ENCODE peak calls at places on chromosomes 3 and 15, in six cellular contexts. M, I, A, H, L and U are unnamed samples. For H3K4me1, the result is how much of the 10 kb centered on the place peaks cover.

GRCh38 chr3:146222204-146223046 is 28.5 kb downstream of the PLSCR4 start:
- DNase-seq in M (no peak), I (no peak), A (no peak), H (no peak), L (no peak), U (no peak)

GRCh38 chr15:70512772-70513362 is 250.5 kb downstream of the UACA start:
- DNase-seq in M (peak), I (no peak), A (no peak), H (peak), L (no peak), U (no peak)

GRCh38 chr3:21073561-21073960 is 677.4 kb downstream of the ZNF385D start:
- DNase-seq in M (no peak), I (no peak), A (no peak), H (no peak), L (no peak), U (no peak)

GRCh38 chr15:93152951-93153350 is 63.9 kb upstream of the RGMA start:
- DNase-seq in M (peak), I (peak), A (no peak), H (no peak), L (peak), U (peak)

GRCh38 chr3:128236667-128237066 is 83.4 kb downstream of the EEFSEC start:
- DNase-seq in M (no peak), I (no peak), A (no peak), H (no peak), L (no peak), U (no peak)

GRCh38 chr3:116341916-116342315 is 103.4 kb downstream of the LSAMP start:
- DNase-seq in M (peak), I (no peak), A (no peak), H (no peak), L (no peak), U (no peak)

GRCh38 chr15:95087253-95087609 is 855.9 kb downstream of the MCTP2 start:
- DNase-seq in M (no peak), I (no peak), A (no peak), H (no peak), L (no peak), U (no peak)

GRCh38 chr15:90268415-90268814 is 2.9 kb downstream of the NGRN start:
- DNase-seq in M (no peak), I (no peak), A (no peak), H (no peak), L (no peak), U (no peak)

GRCh38 chr3:142981108-142981507 is 17.6 kb upstream of the PAQR9 start:
- DNase-seq in M (peak), I (no peak), A (no peak), H (no peak), L (no peak), U (no peak)

DNA sequence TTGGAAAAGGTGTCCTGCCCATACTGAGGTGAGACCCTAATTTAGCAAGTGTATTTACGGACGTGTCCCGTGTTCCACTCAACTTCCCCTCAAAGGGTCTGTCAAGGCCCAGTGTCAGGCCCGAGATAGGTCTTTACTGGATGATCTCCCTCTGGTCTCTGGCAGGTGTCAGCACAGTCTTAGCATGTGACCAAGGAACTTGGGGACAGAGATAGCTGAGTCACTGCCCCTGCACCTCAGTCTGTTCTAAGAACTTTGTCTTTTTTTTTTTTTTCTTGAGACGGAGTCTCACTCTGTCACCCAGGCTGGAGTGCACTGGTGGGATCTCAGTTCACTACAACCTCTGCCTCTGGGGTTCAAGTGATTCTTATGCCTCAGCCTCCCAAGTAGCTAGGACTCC is 32.1 kb upstream of the ALPK3 start:
- DNase-seq in M (no peak), I (no peak), A (no peak), H (no peak), L (no peak), U (no peak)
- H3K27ac ChIP-seq in M (no peak), I (no peak), A (no peak), H (no peak), L (peak), U (peak)

DNA sequence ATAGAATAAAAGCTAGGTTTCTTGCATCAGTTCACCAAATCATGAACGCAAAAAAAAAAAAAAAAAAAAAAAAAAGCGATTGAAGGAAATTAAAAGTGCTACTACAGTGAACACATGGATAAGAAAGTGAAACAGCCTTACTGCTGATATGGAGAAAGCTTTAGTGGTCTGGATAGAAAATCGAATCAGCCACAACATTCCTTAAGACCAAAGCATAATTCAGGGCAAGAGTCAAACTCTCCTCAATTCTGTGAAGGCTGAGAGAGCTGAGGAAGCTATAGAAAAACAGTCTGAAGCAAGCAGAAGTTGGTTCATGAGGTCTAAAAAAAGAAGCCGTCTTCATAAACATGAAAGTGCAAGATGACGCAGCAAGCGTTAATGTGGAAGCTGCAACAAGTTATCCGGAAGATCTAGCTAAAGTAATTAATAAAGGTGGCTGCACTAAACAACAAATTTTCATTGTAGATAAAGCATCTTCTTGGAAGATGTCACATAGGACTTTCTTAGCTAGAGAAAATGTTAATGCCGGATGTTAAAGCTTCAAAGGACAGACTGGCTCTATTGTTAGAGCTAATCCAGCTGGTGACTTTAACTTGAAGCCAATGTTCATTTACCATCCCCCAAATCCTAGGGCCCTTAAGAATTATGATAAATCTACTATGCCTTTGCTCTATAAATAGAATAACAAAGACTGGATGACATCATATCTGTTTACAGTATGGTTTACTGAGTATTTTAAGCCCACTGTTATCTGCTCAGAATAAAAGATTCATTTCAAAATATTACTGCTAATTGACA is 19.2 kb downstream of the P3H2 start:
- DNase-seq in M (no peak), I (no peak), A (no peak), H (no peak), L (no peak), U (no peak)
- H3K4me3 ChIP-seq in M (no peak), I (peak), A (no peak), H (no peak), L (peak), U (peak)

DNA sequence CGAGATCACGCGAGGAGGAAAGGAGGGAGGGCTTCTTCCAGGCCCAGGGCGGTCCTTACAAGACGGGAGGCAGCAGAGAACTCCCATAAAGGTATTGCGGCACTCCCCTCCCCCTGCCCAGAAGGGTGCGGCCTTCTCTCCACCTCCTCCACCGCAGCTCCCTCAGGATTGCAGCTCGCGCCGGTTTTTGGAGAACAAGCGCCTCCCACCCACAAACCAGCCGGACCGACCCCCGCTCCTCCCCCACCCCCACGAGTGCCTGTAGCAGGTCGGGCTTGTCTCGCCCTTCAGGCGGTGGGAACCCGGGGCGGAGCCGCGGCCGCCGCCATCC is 1.1 kb upstream of the SETD5 start:
- DNase-seq in M (peak), I (peak), A (peak), H (peak), L (no peak), U (no peak)
- H3K4me1 ChIP-seq in M (under half), I (half or more), A (under half), H (half or more), L (half or more), U (half or more)

DNA sequence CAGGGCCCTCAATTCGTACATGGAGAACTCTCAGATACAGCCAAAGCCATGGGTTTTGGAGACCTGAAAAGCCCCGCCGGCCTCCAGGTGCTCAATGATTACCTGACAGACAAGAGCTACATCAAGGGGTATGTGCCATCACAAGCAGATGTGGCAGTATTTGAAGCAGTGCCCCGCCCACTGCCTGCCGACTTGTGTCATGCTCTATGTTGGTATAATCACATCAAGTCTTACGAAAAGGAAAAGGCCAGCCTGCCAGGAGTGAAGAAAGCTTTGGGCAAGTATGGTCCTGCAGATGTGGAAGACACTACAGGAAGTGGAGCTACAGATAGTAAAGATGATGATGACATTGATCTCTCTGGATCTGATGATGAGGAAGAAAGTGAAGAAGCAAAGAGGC is 23.5 kb downstream of the MYO5A start:
- DNase-seq in M (no peak), I (peak), A (no peak), H (no peak), L (no peak), U (peak)
- H3K27ac ChIP-seq in M (no peak), I (peak), A (no peak), H (no peak), L (no peak), U (no peak)

DNA sequence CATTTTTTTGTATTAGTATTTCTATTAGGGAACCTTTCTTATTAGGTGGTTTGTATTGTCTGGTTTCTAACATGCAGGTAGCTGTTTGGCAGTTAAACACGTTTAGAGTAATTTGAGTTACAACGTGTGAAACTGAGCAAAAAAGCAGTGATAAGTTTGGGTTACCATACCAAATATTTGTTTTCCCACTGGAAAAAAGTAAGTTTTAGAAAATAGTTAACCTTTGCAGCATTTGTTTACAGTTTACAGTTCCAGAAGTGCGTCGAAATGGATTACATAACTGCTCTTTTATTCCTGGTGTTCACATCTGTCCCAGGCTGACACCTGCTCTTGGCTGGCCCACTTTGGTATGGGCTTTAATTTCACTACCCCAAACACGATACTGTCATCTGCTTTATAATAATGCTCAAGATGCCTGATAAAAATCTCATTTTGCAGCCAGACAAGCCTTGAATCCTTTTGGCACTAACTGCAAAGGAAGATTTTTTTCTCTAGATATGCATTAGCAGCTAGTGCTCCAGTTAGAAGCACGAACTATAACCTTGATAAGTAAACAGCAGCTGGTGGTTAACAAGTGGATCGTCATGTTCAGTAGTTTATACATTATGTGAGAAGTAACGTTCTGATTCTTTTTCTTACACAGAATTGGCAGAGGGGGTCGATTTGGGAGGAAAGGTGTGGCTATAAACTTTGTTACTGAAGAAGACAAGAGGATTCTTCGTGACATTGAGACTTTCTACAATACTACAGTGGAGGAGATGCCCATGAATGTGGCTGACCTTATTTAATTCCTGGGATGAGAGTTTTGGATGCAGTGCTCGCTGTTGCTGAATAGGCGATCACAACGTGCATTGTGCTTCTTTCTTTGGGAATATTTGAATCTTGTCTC is 5.3 kb downstream of the EIF4A2 start:
- DNase-seq in M (no peak), I (no peak), A (no peak), H (no peak), L (no peak), U (no peak)
- H3K4me3 ChIP-seq in M (no peak), I (no peak), A (no peak), H (no peak), L (no peak), U (peak)

GRCh38 chr3:196181127-196181546 is 30.1 kb downstream of the ZDHHC19 start:
- DNase-seq in M (no peak), I (no peak), A (no peak), H (no peak), L (no peak), U (peak)

GRCh38 chr3:196178993-196179379 is 32.2 kb downstream of the ZDHHC19 start:
- DNase-seq in M (no peak), I (no peak), A (no peak), H (no peak), L (no peak), U (no peak)

GRCh38 chr3:196177967-196178366 is 33.2 kb downstream of the ZDHHC19 start:
- DNase-seq in M (no peak), I (no peak), A (no peak), H (no peak), L (no peak), U (peak)

GRCh38 chr3:196180346-196180745 is 30.9 kb downstream of the ZDHHC19 start:
- DNase-seq in M (no peak), I (no peak), A (no peak), H (no peak), L (no peak), U (no peak)

GRCh38 chr3:196179380-196180308 is 31.6 kb downstream of the ZDHHC19 start:
- DNase-seq in M (peak), I (no peak), A (no peak), H (peak), L (no peak), U (peak)
- H3K4me1 ChIP-seq in M (under half), I (under half), A (under half), H (under half), L (under half), U (under half)

GRCh38 chr15:84828433-84828908 is 11.3 kb downstream of the ALPK3 start:
- DNase-seq in M (no peak), I (no peak), A (peak), H (no peak), L (peak), U (peak)
- H3K27ac ChIP-seq in M (no peak), I (no peak), A (no peak), H (no peak), L (peak), U (peak)

GRCh38 chr15:34161329-34161953 is 48.5 kb downstream of the KATNBL1 start:
- DNase-seq in M (no peak), I (no peak), A (no peak), H (no peak), L (no peak), U (no peak)
- H3K4me3 ChIP-seq in M (no peak), I (no peak), A (no peak), H (no peak), L (no peak), U (no peak)